ENCODE peak calls at places on chromosomes 13 and 19, in five cellular contexts. One of them, this sample, is unnamed.
A peak's percentile ranks its signal among the peaks of the same experiment; 100 is the strongest.

GRCh38 chr13:85332595-85332994 is 466.6 kb downstream of the SLITRK6 start:
- DNase-seq in A549: no peak
- DNase-seq in K562: no peak
- DNase-seq in activated naive CD4-positive, alpha-beta T cell treated with Interleukin-2 at 50 U/mL for 16 hours: no peak
- DNase-seq in cardiac fibroblast: no peak
- DNase-seq in this sample: no peak

GRCh38 chr19:14449321-14449720 is 16.2 kb downstream of the PKN1 start:
- DNase-seq in A549: no peak
- DNase-seq in K562: no peak
- DNase-seq in activated naive CD4-positive, alpha-beta T cell treated with Interleukin-2 at 50 U/mL for 16 hours: no peak
- DNase-seq in cardiac fibroblast: no peak
- DNase-seq in this sample: no peak

GRCh38 chr13:113859311-113860050 is 4.4 kb downstream of the GAS6 start:
- DNase-seq in A549: no peak
- DNase-seq in K562: no peak
- DNase-seq in activated naive CD4-positive, alpha-beta T cell treated with Interleukin-2 at 50 U/mL for 16 hours: no peak
- DNase-seq in cardiac fibroblast: no peak
- DNase-seq in this sample: no peak

GRCh38 chr19:55585658-55586339 is 5.2 kb upstream of the ZNF579 start:
- DNase-seq in A549: peak; percentile 61
- DNase-seq in K562: no peak
- DNase-seq in activated naive CD4-positive, alpha-beta T cell treated with Interleukin-2 at 50 U/mL for 16 hours: peak; percentile 54
- DNase-seq in cardiac fibroblast: peak; percentile 90
- DNase-seq in this sample: peak; percentile 73

GRCh38 chr19:45568732-45569131 is 15.9 kb downstream of the OPA3 start:
- DNase-seq in A549: peak; percentile 82
- DNase-seq in K562: no peak
- DNase-seq in activated naive CD4-positive, alpha-beta T cell treated with Interleukin-2 at 50 U/mL for 16 hours: no peak
- DNase-seq in cardiac fibroblast: peak; percentile 68
- DNase-seq in this sample: peak; percentile 60

GRCh38 chr19:52248256-52248655 is 21.1 kb upstream of the ZNF766 start:
- DNase-seq in A549: no peak
- DNase-seq in K562: peak; percentile 56
- DNase-seq in activated naive CD4-positive, alpha-beta T cell treated with Interleukin-2 at 50 U/mL for 16 hours: peak; percentile 63
- DNase-seq in cardiac fibroblast: peak; percentile 42
- DNase-seq in this sample: no peak

GRCh38 chr13:57725480-57725879 is 93.9 kb downstream of the PCDH17 start:
- DNase-seq in A549: no peak
- DNase-seq in K562: no peak
- DNase-seq in activated naive CD4-positive, alpha-beta T cell treated with Interleukin-2 at 50 U/mL for 16 hours: no peak
- DNase-seq in cardiac fibroblast: no peak
- DNase-seq in this sample: no peak

GRCh38 chr13:27952931-27953670 is 16.0 kb downstream of the CDX2 start:
- DNase-seq in A549: no peak
- DNase-seq in K562: no peak
- DNase-seq in activated naive CD4-positive, alpha-beta T cell treated with Interleukin-2 at 50 U/mL for 16 hours: no peak
- DNase-seq in cardiac fibroblast: no peak
- DNase-seq in this sample: peak; percentile 57

GRCh38 chr13:94352057-94352456 is 127.4 kb downstream of the DCT start:
- DNase-seq in A549: no peak
- DNase-seq in K562: no peak
- DNase-seq in activated naive CD4-positive, alpha-beta T cell treated with Interleukin-2 at 50 U/mL for 16 hours: no peak
- DNase-seq in cardiac fibroblast: peak; percentile 44
- DNase-seq in this sample: no peak

GRCh38 chr19:6238256-6238642 is 41.5 kb downstream of the MLLT1 start:
- DNase-seq in A549: no peak
- DNase-seq in K562: peak; percentile 47
- DNase-seq in activated naive CD4-positive, alpha-beta T cell treated with Interleukin-2 at 50 U/mL for 16 hours: peak; percentile 33
- DNase-seq in cardiac fibroblast: peak; percentile 58
- DNase-seq in this sample: no peak

GRCh38 chr13:114017028-114017630 is 43.3 kb upstream of the C13orf46 start:
- DNase-seq in A549: no peak
- DNase-seq in K562: peak; percentile 16
- DNase-seq in activated naive CD4-positive, alpha-beta T cell treated with Interleukin-2 at 50 U/mL for 16 hours: no peak
- DNase-seq in cardiac fibroblast: peak; percentile 53
- DNase-seq in this sample: no peak

GRCh38 chr19:47310323-47310722 is 662 bp downstream of the C5AR1 start:
- DNase-seq in A549: no peak
- DNase-seq in K562: no peak
- DNase-seq in activated naive CD4-positive, alpha-beta T cell treated with Interleukin-2 at 50 U/mL for 16 hours: no peak
- DNase-seq in cardiac fibroblast: no peak
- DNase-seq in this sample: no peak

GRCh38 chr13:50599927-50600326 is 243.6 kb downstream of the DLEU7 start:
- DNase-seq in A549: no peak
- DNase-seq in K562: no peak
- DNase-seq in activated naive CD4-positive, alpha-beta T cell treated with Interleukin-2 at 50 U/mL for 16 hours: no peak
- DNase-seq in cardiac fibroblast: no peak
- DNase-seq in this sample: no peak

GRCh38 chr13:85675508-85675907 is 123.7 kb downstream of the SLITRK6 start:
- DNase-seq in A549: no peak
- DNase-seq in K562: no peak
- DNase-seq in activated naive CD4-positive, alpha-beta T cell treated with Interleukin-2 at 50 U/mL for 16 hours: no peak
- DNase-seq in cardiac fibroblast: no peak
- DNase-seq in this sample: no peak

GRCh38 chr13:76292726-76293125 is 593.5 kb downstream of the KCTD12 start:
- DNase-seq in A549: no peak
- DNase-seq in K562: no peak
- DNase-seq in activated naive CD4-positive, alpha-beta T cell treated with Interleukin-2 at 50 U/mL for 16 hours: no peak
- DNase-seq in cardiac fibroblast: peak; percentile 42
- DNase-seq in this sample: no peak

GRCh38 chr13:82747948-82748347 is 1134.3 kb downstream of the SLITRK1 start:
- DNase-seq in A549: no peak
- DNase-seq in K562: no peak
- DNase-seq in activated naive CD4-positive, alpha-beta T cell treated with Interleukin-2 at 50 U/mL for 16 hours: no peak
- DNase-seq in cardiac fibroblast: peak; percentile 13
- DNase-seq in this sample: no peak

GRCh38 chr19:8678244-8678807 is 20.3 kb downstream of the ACTL9 start:
- DNase-seq in A549: no peak
- DNase-seq in K562: no peak
- DNase-seq in activated naive CD4-positive, alpha-beta T cell treated with Interleukin-2 at 50 U/mL for 16 hours: no peak
- DNase-seq in cardiac fibroblast: no peak
- DNase-seq in this sample: no peak

GRCh38 chr13:25847635-25848616 is 203.9 kb downstream of the SHISA2 start:
- DNase-seq in A549: no peak
- DNase-seq in K562: no peak
- DNase-seq in activated naive CD4-positive, alpha-beta T cell treated with Interleukin-2 at 50 U/mL for 16 hours: no peak
- DNase-seq in cardiac fibroblast: no peak
- DNase-seq in this sample: no peak

GRCh38 chr19:18846862-18847515 is 15.2 kb downstream of the UPF1 start:
- DNase-seq in A549: peak; percentile 62
- DNase-seq in K562: peak; percentile 65
- DNase-seq in activated naive CD4-positive, alpha-beta T cell treated with Interleukin-2 at 50 U/mL for 16 hours: peak; percentile 70
- DNase-seq in cardiac fibroblast: peak; percentile 85
- DNase-seq in this sample: peak; percentile 65

GRCh38 chr13:31625115-31625514 is 114.2 kb upstream of the RXFP2 start:
- DNase-seq in A549: no peak
- DNase-seq in K562: no peak
- DNase-seq in activated naive CD4-positive, alpha-beta T cell treated with Interleukin-2 at 50 U/mL for 16 hours: no peak
- DNase-seq in cardiac fibroblast: no peak
- DNase-seq in this sample: no peak

GRCh38 chr19:31112158-31112557 is 237.1 kb downstream of the TSHZ3 start:
- DNase-seq in A549: no peak
- DNase-seq in K562: no peak
- DNase-seq in activated naive CD4-positive, alpha-beta T cell treated with Interleukin-2 at 50 U/mL for 16 hours: no peak
- DNase-seq in cardiac fibroblast: no peak
- DNase-seq in this sample: no peak

GRCh38 chr19:862529-863304 is 3.3 kb downstream of the CFD start:
- DNase-seq in A549: peak; percentile 64
- DNase-seq in K562: peak; percentile 91
- DNase-seq in activated naive CD4-positive, alpha-beta T cell treated with Interleukin-2 at 50 U/mL for 16 hours: peak; percentile 81
- DNase-seq in cardiac fibroblast: peak; percentile 55
- DNase-seq in this sample: peak; percentile 30

GRCh38 chr13:26872444-26873173 is 112.0 kb upstream of the GPR12 start:
- DNase-seq in A549: peak; percentile 36
- DNase-seq in K562: peak; percentile 61
- DNase-seq in activated naive CD4-positive, alpha-beta T cell treated with Interleukin-2 at 50 U/mL for 16 hours: peak; percentile 20
- DNase-seq in cardiac fibroblast: peak; percentile 29
- DNase-seq in this sample: peak; percentile 54